ENCODE peak calls at places on chromosome 21, in eight cellular contexts. L is HFF-Myc, D is A549, K is GM23338, F is dorsolateral prefrontal cortex, M is MM.1S, Q is mucosa of descending colon, R is cardiac muscle cell. U is an unnamed sample.

GRCh38 chr21:34744801-34745200 is 76.0 kb downstream of the CLIC6 start:
- DNase-seq in L (no peak), D (no peak), K (no peak), F (no peak), M (no peak), Q (no peak), R (no peak), U (no peak)

GRCh38 chr21:37974081-37974480 is 57.8 kb upstream of the KCNJ6 start:
- DNase-seq in L (no peak), D (no peak), K (no peak), F (no peak), M (no peak), Q (no peak), R (no peak), U (no peak)

GRCh38 chr21:35508389-35508888 is 459.3 kb upstream of the RUNX1 start:
- DNase-seq in L (peak), D (no peak), K (peak), F (no peak), M (no peak), Q (peak), R (peak), U (no peak)

GRCh38 chr21:38984568-38984967 is 178.8 kb downstream of the ETS2 start:
- DNase-seq in L (no peak), D (no peak), K (no peak), F (no peak), M (no peak), Q (no peak), R (peak), U (no peak)

GRCh38 chr21:35086357-35086756 is 37.3 kb upstream of the RUNX1 start:
- DNase-seq in L (no peak), D (no peak), K (no peak), F (no peak), M (no peak), Q (no peak), R (peak), U (no peak)

GRCh38 chr21:34640858-34641257 is 25.9 kb upstream of the RCAN1 start:
- DNase-seq in L (peak), D (no peak), K (no peak), F (no peak), M (no peak), Q (no peak), R (peak), U (no peak)

GRCh38 chr21:36379236-36379635 is 6.0 kb upstream of the CHAF1B start:
- DNase-seq in L (no peak), D (no peak), K (no peak), F (no peak), M (no peak), Q (no peak), R (no peak), U (no peak)

GRCh38 chr21:31663584-31664249 is 4.2 kb downstream of the SOD1 start:
- DNase-seq in L (no peak), D (no peak), K (no peak), F (no peak), M (no peak), Q (no peak), R (no peak), U (no peak)

GRCh38 chr21:39633770-39634181 is 21.0 kb downstream of the B3GALT5 start:
- DNase-seq in L (peak), D (peak), K (no peak), F (no peak), M (no peak), Q (no peak), R (no peak), U (no peak)

GRCh38 chr21:31666445-31667010 is 7.0 kb downstream of the SOD1 start:
- DNase-seq in L (no peak), D (no peak), K (no peak), F (no peak), M (no peak), Q (no peak), R (no peak), U (no peak)

GRCh38 chr21:35048183-35048601 is 910 bp downstream of the RUNX1 start:
- DNase-seq in L (peak), D (no peak), K (no peak), F (no peak), M (peak), Q (no peak), R (no peak), U (peak)

GRCh38 chr21:34885636-34886553 is 163.2 kb downstream of the RUNX1 start:
- DNase-seq in L (no peak), D (no peak), K (peak), F (no peak), M (peak), Q (no peak), R (peak), U (no peak)

GRCh38 chr21:29215709-29216108 is 83.0 kb upstream of the BACH1 start:
- DNase-seq in L (peak), D (no peak), K (no peak), F (no peak), M (no peak), Q (no peak), R (no peak), U (no peak)

GRCh38 chr21:39281207-39281606 is 32.2 kb downstream of the BRWD1 start:
- DNase-seq in L (no peak), D (no peak), K (no peak), F (no peak), M (no peak), Q (no peak), R (no peak), U (no peak)

GRCh38 chr21:32532636-32533035 is 52.7 kb downstream of the TCP10L start:
- DNase-seq in L (no peak), D (no peak), K (no peak), F (no peak), M (peak), Q (no peak), R (no peak), U (no peak)

GRCh38 chr21:34614443-34614692 is 545 bp downstream of the RCAN1 start:
- DNase-seq in L (no peak), D (no peak), K (no peak), F (no peak), M (no peak), Q (peak), R (no peak), U (peak)

GRCh38 chr21:29346281-29346680 is 47.6 kb downstream of the BACH1 start:
- DNase-seq in L (no peak), D (no peak), K (no peak), F (no peak), M (no peak), Q (no peak), R (no peak), U (no peak)

GRCh38 chr21:38831526-38832467 is 26.1 kb downstream of the ETS2 start:
- DNase-seq in L (peak), D (no peak), K (no peak), F (no peak), M (peak), Q (no peak), R (peak), U (peak)

GRCh38 chr21:40795313-40795712 is 51.6 kb downstream of the DSCAM start:
- DNase-seq in L (no peak), D (no peak), K (no peak), F (no peak), M (no peak), Q (no peak), R (no peak), U (no peak)

DNA sequence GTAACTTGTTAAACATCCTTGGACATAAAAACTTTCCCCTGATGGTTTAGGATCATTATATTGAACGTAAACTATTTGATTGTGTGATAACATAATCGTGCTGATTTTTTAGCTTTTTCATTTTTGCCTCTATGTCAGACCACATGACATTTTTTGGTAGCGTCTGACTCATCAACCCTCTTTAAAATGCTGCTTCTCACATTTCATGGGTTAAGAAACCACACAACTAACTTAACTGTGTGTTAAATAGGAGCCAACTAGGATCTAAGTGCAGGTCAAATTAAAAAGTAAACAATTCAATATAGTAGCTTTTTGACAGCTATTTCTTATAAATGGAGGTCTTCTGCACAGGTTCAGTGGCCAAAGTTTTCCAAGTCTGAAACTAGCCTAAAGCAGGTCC is 9.8 kb downstream of the BTG3 start:
- DNase-seq in L (no peak), D (no peak), K (no peak), F (no peak), M (no peak), Q (no peak), R (peak), U (no peak)
- H3K4me3 ChIP-seq in L (no peak), D (no peak), K (no peak), F (no peak), M (no peak), Q (no peak), R (no peak), U (no peak)

GRCh38 chr21:14382835-14383595 is at the start of gene HSPA13:
- DNase-seq in L (peak), D (peak), K (peak), F (peak), M (peak), Q (peak), R (peak), U (peak)
- TF ChIP-seq CTCF in L (no peak), D (no peak), K (no peak), F (peak), M (no peak), Q (no peak), R (no peak), U (no peak)

DNA sequence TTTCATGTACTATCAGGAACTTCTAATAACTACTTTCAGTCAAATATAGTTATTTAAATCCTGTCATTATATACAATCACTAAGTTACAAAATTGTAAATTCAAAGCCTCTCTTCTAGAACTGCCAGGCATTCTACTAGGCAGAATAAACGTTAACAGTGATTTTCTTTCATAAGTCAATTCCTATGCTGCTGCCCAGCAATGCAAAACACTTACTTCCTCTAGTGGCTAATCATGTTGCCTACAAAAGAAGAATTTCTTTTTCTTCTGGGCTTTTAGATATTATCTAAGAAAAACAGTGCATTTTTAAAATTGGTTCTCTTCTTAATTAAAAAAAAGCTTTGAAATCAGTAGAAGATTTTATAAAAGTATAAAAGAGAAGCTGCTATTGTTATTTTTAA is 509.8 kb upstream of the ADAMTS5 start:
- DNase-seq in L (no peak), D (no peak), K (no peak), F (no peak), M (no peak), Q (no peak), R (peak), U (no peak)
- H3K4me3 ChIP-seq in L (no peak), D (no peak), K (no peak), F (no peak), M (no peak), Q (no peak), R (no peak), U (no peak)

DNA sequence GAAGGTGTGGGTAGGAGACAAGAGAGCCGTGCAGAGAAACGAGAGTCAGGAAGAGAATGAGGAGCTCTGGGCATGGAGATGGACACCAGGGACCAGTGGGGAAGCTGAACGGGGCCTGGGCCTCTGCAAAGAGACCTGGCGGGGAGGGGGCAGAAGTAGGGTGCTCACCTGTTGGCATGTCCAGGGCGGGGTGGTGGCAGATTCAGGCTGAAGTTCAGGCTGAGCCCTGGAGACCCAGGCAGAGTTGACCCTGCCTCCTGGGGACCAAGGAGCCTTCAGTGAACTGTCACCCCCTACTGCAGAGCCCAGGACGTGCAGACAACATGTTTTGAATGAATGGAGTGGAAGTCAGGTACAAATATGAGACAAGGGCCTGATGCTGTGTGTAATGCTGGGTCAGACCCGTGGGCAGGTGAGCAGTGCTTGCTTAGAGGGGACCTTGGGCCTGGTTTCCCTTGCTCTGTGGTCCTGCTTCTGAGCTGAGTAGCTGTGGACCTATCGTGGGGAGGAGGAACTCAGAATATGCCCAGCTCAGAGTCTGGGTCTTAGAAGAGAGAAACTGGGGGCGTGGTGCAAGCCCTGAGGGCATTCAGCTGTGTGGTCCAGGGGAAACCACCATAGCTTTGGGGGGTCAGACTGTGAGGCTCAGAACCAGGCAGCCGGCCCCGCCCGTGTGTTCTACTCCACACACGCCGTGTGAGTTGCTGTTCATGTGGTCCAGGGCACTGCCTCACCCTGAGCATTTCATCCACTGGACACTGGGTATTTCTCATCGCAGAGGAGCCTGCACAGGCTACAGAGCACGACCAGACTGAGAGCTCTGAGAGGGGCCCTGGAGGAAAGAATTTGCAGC is 21.3 kb upstream of the UMODL1 start:
- DNase-seq in L (no peak), D (no peak), K (no peak), F (no peak), M (no peak), Q (peak), R (no peak), U (no peak)
- TF ChIP-seq CTCF in L (no peak), D (no peak), K (no peak), F (no peak), M (no peak), Q (no peak), R (no peak), U (no peak)

DNA sequence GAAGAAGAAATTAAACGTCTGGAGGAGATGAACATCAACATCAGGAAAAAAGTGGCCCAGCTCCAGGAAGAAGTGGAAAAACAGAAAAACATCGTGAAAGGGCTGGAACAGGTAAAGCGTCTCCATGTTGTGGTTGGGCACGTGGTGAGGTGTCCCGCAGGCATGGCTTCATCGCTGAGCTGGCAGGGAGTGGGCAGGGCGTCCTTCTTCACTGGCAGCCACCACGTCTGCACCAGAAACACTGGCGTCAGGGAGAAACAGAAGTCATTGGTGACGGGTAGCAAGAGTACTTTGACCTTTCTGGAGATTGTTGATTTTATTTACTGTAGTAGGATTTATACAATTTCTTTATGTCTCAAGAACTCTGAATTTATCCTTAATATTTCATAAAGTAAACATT is 59.0 kb upstream of the DIP2A start:
- DNase-seq in L (no peak), D (no peak), K (no peak), F (no peak), M (no peak), Q (peak), R (no peak), U (no peak)
- H3K4me3 ChIP-seq in L (no peak), D (no peak), K (no peak), F (no peak), M (no peak), Q (no peak), R (no peak), U (no peak)

DNA sequence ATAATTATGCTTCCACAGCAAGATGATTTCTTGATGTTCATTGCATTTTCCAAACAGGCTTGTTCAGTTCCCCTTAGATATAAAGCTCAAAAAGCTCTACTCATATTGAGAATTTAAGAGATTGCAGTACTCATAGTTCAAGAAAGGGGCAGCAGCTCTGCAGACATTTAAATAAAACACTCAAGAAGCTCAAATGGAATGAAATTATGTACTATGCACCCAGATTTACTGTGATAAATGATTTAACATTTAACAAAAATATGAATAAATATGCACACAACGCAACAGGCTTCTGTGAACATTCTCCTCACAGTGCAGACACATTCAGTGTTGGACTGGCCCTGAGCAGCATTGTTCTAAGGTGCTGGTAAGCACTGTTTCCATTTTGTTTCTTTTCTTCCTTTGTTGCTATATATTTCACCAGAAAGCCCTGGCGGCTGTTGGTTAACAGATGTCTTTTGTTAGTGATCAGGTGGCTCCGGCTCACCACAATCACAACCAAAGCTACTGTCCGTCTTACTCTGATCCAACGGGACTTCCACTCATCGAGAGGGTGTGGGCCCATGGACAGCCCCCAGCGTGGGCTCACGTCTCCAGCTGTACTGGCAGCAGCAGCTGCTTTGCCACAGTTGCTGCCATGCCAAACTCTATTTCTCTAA is 1440.3 kb downstream of the NCAM2 start:
- DNase-seq in L (no peak), D (no peak), K (peak), F (no peak), M (no peak), Q (no peak), R (no peak), U (no peak)
- TF ChIP-seq CTCF in L (no peak), D (no peak), K (no peak), F (no peak), M (no peak), Q (no peak), R (no peak), U (no peak)

GRCh38 chr21:15182731-15183130 is 117.9 kb upstream of the NRIP1 start:
- DNase-seq in L (no peak), D (no peak), K (no peak), F (no peak), M (no peak), Q (no peak), R (no peak), U (peak)
- H3K4me3 ChIP-seq in L (no peak), D (no peak), K (no peak), F (no peak), M (no peak), Q (no peak), R (no peak), U (no peak)

GRCh38 chr21:17513214-17514123 is 626 bp downstream of the CXADR start:
- DNase-seq in L (no peak), D (no peak), K (peak), F (peak), M (peak), Q (no peak), R (peak), U (peak)
- TF ChIP-seq CTCF in L (no peak), D (no peak), K (no peak), F (no peak), M (peak), Q (no peak), R (no peak), U (no peak)

GRCh38 chr21:44582980-44583799 is 2.8 kb upstream of the KRTAP10-5 start:
- DNase-seq in L (no peak), D (no peak), K (no peak), F (no peak), M (no peak), Q (no peak), R (peak), U (no peak)
- H3K4me3 ChIP-seq in L (no peak), D (no peak), K (no peak), F (no peak), M (no peak), Q (no peak), R (no peak), U (no peak)

U was measured in GM06990.